ENCODE peak calls at places on chromosomes 5 and 9, in seven cellular contexts. One of them, this sample, is unnamed.

GRCh38 chr9:33229359-33230120 is 10.4 kb upstream of the SPINK4 start:
- DNase-seq in heart left ventricle: no peak
- DNase-seq in adrenal gland: no peak
- DNase-seq in sigmoid colon: no peak
- DNase-seq in right lobe of liver: no peak
- DNase-seq in fibroblast of mammary gland: no peak
- DNase-seq in brain microvascular endothelial cell: no peak
- DNase-seq in this sample: no peak

GRCh38 chr9:87324613-87325194 is 173.0 kb upstream of the DAPK1 start:
- DNase-seq in heart left ventricle: no peak
- DNase-seq in adrenal gland: no peak
- DNase-seq in sigmoid colon: no peak
- DNase-seq in right lobe of liver: no peak
- DNase-seq in fibroblast of mammary gland: peak
- DNase-seq in brain microvascular endothelial cell: peak
- DNase-seq in this sample: peak

GRCh38 chr9:98783518-98784226 is 12.7 kb downstream of the ANKS6 start:
- DNase-seq in heart left ventricle: no peak
- DNase-seq in adrenal gland: no peak
- DNase-seq in sigmoid colon: no peak
- DNase-seq in right lobe of liver: no peak
- DNase-seq in fibroblast of mammary gland: no peak
- DNase-seq in brain microvascular endothelial cell: no peak
- DNase-seq in this sample: no peak

GRCh38 chr5:134146651-134147544 is 29.9 kb downstream of the SKP1 start:
- DNase-seq in heart left ventricle: no peak
- DNase-seq in adrenal gland: no peak
- DNase-seq in sigmoid colon: no peak
- DNase-seq in right lobe of liver: no peak
- DNase-seq in fibroblast of mammary gland: peak
- DNase-seq in brain microvascular endothelial cell: no peak
- DNase-seq in this sample: no peak

GRCh38 chr5:134506054-134507039 is 19.1 kb upstream of the JADE2 start:
- DNase-seq in heart left ventricle: peak
- DNase-seq in adrenal gland: peak
- DNase-seq in sigmoid colon: peak
- DNase-seq in right lobe of liver: peak
- DNase-seq in fibroblast of mammary gland: no peak
- DNase-seq in brain microvascular endothelial cell: no peak
- DNase-seq in this sample: no peak

GRCh38 chr9:4175846-4176245 is 124.0 kb downstream of the GLIS3 start:
- DNase-seq in heart left ventricle: no peak
- DNase-seq in adrenal gland: no peak
- DNase-seq in sigmoid colon: no peak
- DNase-seq in right lobe of liver: no peak
- DNase-seq in fibroblast of mammary gland: peak
- DNase-seq in brain microvascular endothelial cell: no peak
- DNase-seq in this sample: no peak

GRCh38 chr9:124771867-124772621 is 933 bp upstream of the NR6A1 start:
- DNase-seq in heart left ventricle: peak
- DNase-seq in adrenal gland: peak
- DNase-seq in sigmoid colon: no peak
- DNase-seq in right lobe of liver: peak
- DNase-seq in fibroblast of mammary gland: peak
- DNase-seq in brain microvascular endothelial cell: peak
- DNase-seq in this sample: peak

GRCh38 chr5:42949348-42950090 is 90.6 kb downstream of the ANXA2R start:
- DNase-seq in heart left ventricle: peak
- DNase-seq in adrenal gland: peak
- DNase-seq in sigmoid colon: peak
- DNase-seq in right lobe of liver: no peak
- DNase-seq in fibroblast of mammary gland: peak
- DNase-seq in brain microvascular endothelial cell: peak
- DNase-seq in this sample: peak

GRCh38 chr5:142869883-142870282 is 99.7 kb downstream of the ARHGAP26 start:
- DNase-seq in heart left ventricle: no peak
- DNase-seq in adrenal gland: no peak
- DNase-seq in sigmoid colon: peak
- DNase-seq in right lobe of liver: no peak
- DNase-seq in fibroblast of mammary gland: no peak
- DNase-seq in brain microvascular endothelial cell: no peak
- DNase-seq in this sample: peak

GRCh38 chr5:138944527-138945322 is 69.6 kb upstream of the LRRTM2 start:
- DNase-seq in heart left ventricle: no peak
- DNase-seq in adrenal gland: no peak
- DNase-seq in sigmoid colon: no peak
- DNase-seq in right lobe of liver: peak
- DNase-seq in fibroblast of mammary gland: no peak
- DNase-seq in brain microvascular endothelial cell: no peak
- DNase-seq in this sample: no peak

GRCh38 chr9:69276775-69277174 is 48.2 kb upstream of the ENTREP1 start:
- DNase-seq in heart left ventricle: no peak
- DNase-seq in adrenal gland: no peak
- DNase-seq in sigmoid colon: no peak
- DNase-seq in right lobe of liver: no peak
- DNase-seq in fibroblast of mammary gland: peak
- DNase-seq in brain microvascular endothelial cell: peak
- DNase-seq in this sample: no peak

GRCh38 chr5:44388504-44389409 is 463 bp downstream of the FGF10 start:
- DNase-seq in heart left ventricle: no peak
- DNase-seq in adrenal gland: peak
- DNase-seq in sigmoid colon: peak
- DNase-seq in right lobe of liver: no peak
- DNase-seq in fibroblast of mammary gland: peak
- DNase-seq in brain microvascular endothelial cell: no peak
- DNase-seq in this sample: peak

GRCh38 chr9:112360047-112360804 is 19.7 kb upstream of the HSDL2 start:
- DNase-seq in heart left ventricle: no peak
- DNase-seq in adrenal gland: no peak
- DNase-seq in sigmoid colon: no peak
- DNase-seq in right lobe of liver: no peak
- DNase-seq in fibroblast of mammary gland: peak
- DNase-seq in brain microvascular endothelial cell: no peak
- DNase-seq in this sample: peak

GRCh38 chr5:95631265-95631957 is 11.5 kb downstream of the GPR150 start:
- DNase-seq in heart left ventricle: no peak
- DNase-seq in adrenal gland: no peak
- DNase-seq in sigmoid colon: no peak
- DNase-seq in right lobe of liver: no peak
- DNase-seq in fibroblast of mammary gland: peak
- DNase-seq in brain microvascular endothelial cell: peak
- DNase-seq in this sample: peak

GRCh38 chr9:137303031-137303892 is 1.2 kb upstream of the NRARP start:
- DNase-seq in heart left ventricle: peak
- DNase-seq in adrenal gland: peak
- DNase-seq in sigmoid colon: peak
- DNase-seq in right lobe of liver: no peak
- DNase-seq in fibroblast of mammary gland: no peak
- DNase-seq in brain microvascular endothelial cell: no peak
- DNase-seq in this sample: no peak

GRCh38 chr9:93673271-93673843 is 97.0 kb downstream of the PHF2 start:
- DNase-seq in heart left ventricle: peak
- DNase-seq in adrenal gland: peak
- DNase-seq in sigmoid colon: peak
- DNase-seq in right lobe of liver: peak
- DNase-seq in fibroblast of mammary gland: peak
- DNase-seq in brain microvascular endothelial cell: no peak
- DNase-seq in this sample: peak

GRCh38 chr5:1052641-1053390 is 44.2 kb downstream of the NKD2 start:
- DNase-seq in heart left ventricle: peak
- DNase-seq in adrenal gland: no peak
- DNase-seq in sigmoid colon: no peak
- DNase-seq in right lobe of liver: no peak
- DNase-seq in fibroblast of mammary gland: no peak
- DNase-seq in brain microvascular endothelial cell: no peak
- DNase-seq in this sample: peak

GRCh38 chr9:122168356-122168755 is 8.6 kb downstream of the MORN5 start:
- DNase-seq in heart left ventricle: no peak
- DNase-seq in adrenal gland: no peak
- DNase-seq in sigmoid colon: no peak
- DNase-seq in right lobe of liver: no peak
- DNase-seq in fibroblast of mammary gland: peak
- DNase-seq in brain microvascular endothelial cell: no peak
- DNase-seq in this sample: peak

GRCh38 chr9:117528225-117528624 is 113.4 kb upstream of the ASTN2 start:
- DNase-seq in heart left ventricle: no peak
- DNase-seq in adrenal gland: no peak
- DNase-seq in sigmoid colon: no peak
- DNase-seq in right lobe of liver: no peak
- DNase-seq in fibroblast of mammary gland: peak
- DNase-seq in brain microvascular endothelial cell: no peak
- DNase-seq in this sample: no peak

GRCh38 chr9:129283705-129284606 is 105.9 kb upstream of the IER5L start:
- DNase-seq in heart left ventricle: no peak
- DNase-seq in adrenal gland: no peak
- DNase-seq in sigmoid colon: peak
- DNase-seq in right lobe of liver: peak
- DNase-seq in fibroblast of mammary gland: no peak
- DNase-seq in brain microvascular endothelial cell: no peak
- DNase-seq in this sample: no peak

GRCh38 chr5:103258957-103259704 is 568 bp downstream of the MACIR start:
- DNase-seq in heart left ventricle: peak
- DNase-seq in adrenal gland: peak
- DNase-seq in sigmoid colon: peak
- DNase-seq in right lobe of liver: peak
- DNase-seq in fibroblast of mammary gland: peak
- DNase-seq in brain microvascular endothelial cell: peak
- DNase-seq in this sample: peak

GRCh38 chr5:103262422-103262871 is 3.9 kb downstream of the MACIR start:
- DNase-seq in heart left ventricle: no peak
- DNase-seq in adrenal gland: no peak
- DNase-seq in sigmoid colon: no peak
- DNase-seq in right lobe of liver: no peak
- DNase-seq in fibroblast of mammary gland: peak
- DNase-seq in brain microvascular endothelial cell: peak
- DNase-seq in this sample: peak

GRCh38 chr5:103259705-103260355 is 1.3 kb downstream of the MACIR start:
- DNase-seq in heart left ventricle: peak
- DNase-seq in adrenal gland: peak
- DNase-seq in sigmoid colon: peak
- DNase-seq in right lobe of liver: no peak
- DNase-seq in fibroblast of mammary gland: peak
- DNase-seq in brain microvascular endothelial cell: peak
- DNase-seq in this sample: peak

GRCh38 chr5:103263054-103263453 is 4.5 kb downstream of the MACIR start:
- DNase-seq in heart left ventricle: no peak
- DNase-seq in adrenal gland: no peak
- DNase-seq in sigmoid colon: no peak
- DNase-seq in right lobe of liver: no peak
- DNase-seq in fibroblast of mammary gland: no peak
- DNase-seq in brain microvascular endothelial cell: no peak
- DNase-seq in this sample: peak

GRCh38 chr5:103260951-103261350 is 2.4 kb downstream of the MACIR start:
- DNase-seq in heart left ventricle: no peak
- DNase-seq in adrenal gland: no peak
- DNase-seq in sigmoid colon: no peak
- DNase-seq in right lobe of liver: no peak
- DNase-seq in fibroblast of mammary gland: no peak
- DNase-seq in brain microvascular endothelial cell: no peak
- DNase-seq in this sample: no peak
- H3K4me3 ChIP-seq in heart left ventricle: no peak
- H3K4me3 ChIP-seq in adrenal gland: no peak
- H3K4me3 ChIP-seq in sigmoid colon: no peak
- H3K4me3 ChIP-seq in right lobe of liver: no peak
- H3K4me3 ChIP-seq in fibroblast of mammary gland: no peak
- H3K4me3 ChIP-seq in brain microvascular endothelial cell: no peak
- H3K4me3 ChIP-seq in this sample: peak

GRCh38 chr5:175467983-175468698 is 10.2 kb upstream of the SFXN1 start:
- DNase-seq in heart left ventricle: no peak
- DNase-seq in adrenal gland: no peak
- DNase-seq in sigmoid colon: no peak
- DNase-seq in right lobe of liver: peak
- DNase-seq in fibroblast of mammary gland: no peak
- DNase-seq in brain microvascular endothelial cell: no peak
- DNase-seq in this sample: no peak

GRCh38 chr5:175465282-175465681 is 13.1 kb upstream of the SFXN1 start:
- DNase-seq in heart left ventricle: no peak
- DNase-seq in adrenal gland: no peak
- DNase-seq in sigmoid colon: no peak
- DNase-seq in right lobe of liver: no peak
- DNase-seq in fibroblast of mammary gland: no peak
- DNase-seq in brain microvascular endothelial cell: no peak
- DNase-seq in this sample: no peak

GRCh38 chr5:175466700-175467318 is 11.6 kb upstream of the SFXN1 start:
- DNase-seq in heart left ventricle: no peak
- DNase-seq in adrenal gland: no peak
- DNase-seq in sigmoid colon: peak
- DNase-seq in right lobe of liver: peak
- DNase-seq in fibroblast of mammary gland: peak
- DNase-seq in brain microvascular endothelial cell: no peak
- DNase-seq in this sample: peak

GRCh38 chr5:175461370-175461769 is 17.0 kb upstream of the SFXN1 start:
- DNase-seq in heart left ventricle: no peak
- DNase-seq in adrenal gland: no peak
- DNase-seq in sigmoid colon: no peak
- DNase-seq in right lobe of liver: no peak
- DNase-seq in fibroblast of mammary gland: no peak
- DNase-seq in brain microvascular endothelial cell: no peak
- DNase-seq in this sample: no peak

GRCh38 chr5:175464414-175465233 is 13.7 kb upstream of the SFXN1 start:
- DNase-seq in heart left ventricle: no peak
- DNase-seq in adrenal gland: peak
- DNase-seq in sigmoid colon: no peak
- DNase-seq in right lobe of liver: peak
- DNase-seq in fibroblast of mammary gland: peak
- DNase-seq in brain microvascular endothelial cell: peak
- DNase-seq in this sample: no peak
- TF ChIP-seq CTCF in heart left ventricle: peak
- TF ChIP-seq CTCF in adrenal gland: peak
- TF ChIP-seq CTCF in sigmoid colon: no peak
- TF ChIP-seq CTCF in right lobe of liver: peak
- TF ChIP-seq CTCF in fibroblast of mammary gland: peak
- TF ChIP-seq CTCF in brain microvascular endothelial cell: peak
- TF ChIP-seq CTCF in this sample: peak

DNA sequence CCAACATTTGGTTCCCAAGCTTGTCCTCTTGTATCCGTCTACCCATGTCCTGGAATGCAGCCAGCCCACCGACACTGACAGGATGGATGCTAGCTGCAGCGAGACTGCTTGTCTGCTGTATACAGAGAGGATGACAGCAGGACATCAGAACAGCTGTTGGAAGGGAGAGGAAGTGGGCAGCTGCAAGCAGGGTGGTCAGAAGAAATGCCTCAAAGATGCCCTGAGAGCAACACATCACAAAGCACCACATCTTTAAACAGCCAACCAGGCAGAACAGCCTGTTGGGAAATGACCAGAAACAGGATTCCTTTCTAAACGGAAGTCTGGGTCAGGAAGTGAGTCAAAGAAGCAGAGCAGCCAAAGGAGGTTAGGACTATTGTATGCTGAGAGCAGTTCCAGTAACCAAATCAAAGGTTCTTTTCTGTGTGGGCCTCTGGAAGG is 219.1 kb downstream of the NDUFS4 start:
- DNase-seq in heart left ventricle: no peak
- DNase-seq in adrenal gland: peak
- DNase-seq in sigmoid colon: no peak
- DNase-seq in right lobe of liver: no peak
- DNase-seq in fibroblast of mammary gland: peak
- DNase-seq in brain microvascular endothelial cell: peak
- DNase-seq in this sample: peak
- H3K4me3 ChIP-seq in heart left ventricle: no peak
- H3K4me3 ChIP-seq in adrenal gland: no peak
- H3K4me3 ChIP-seq in sigmoid colon: no peak
- H3K4me3 ChIP-seq in right lobe of liver: no peak
- H3K4me3 ChIP-seq in fibroblast of mammary gland: no peak
- H3K4me3 ChIP-seq in brain microvascular endothelial cell: no peak
- H3K4me3 ChIP-seq in this sample: no peak

GRCh38 chr5:41871866-41872265 is 1.6 kb upstream of the OXCT1 start:
- DNase-seq in heart left ventricle: no peak
- DNase-seq in adrenal gland: peak
- DNase-seq in sigmoid colon: no peak
- DNase-seq in right lobe of liver: peak
- DNase-seq in fibroblast of mammary gland: peak
- DNase-seq in brain microvascular endothelial cell: no peak
- DNase-seq in this sample: peak
- TF ChIP-seq CTCF in heart left ventricle: no peak
- TF ChIP-seq CTCF in adrenal gland: no peak
- TF ChIP-seq CTCF in sigmoid colon: no peak
- TF ChIP-seq CTCF in right lobe of liver: no peak
- TF ChIP-seq CTCF in fibroblast of mammary gland: no peak
- TF ChIP-seq CTCF in brain microvascular endothelial cell: no peak
- TF ChIP-seq CTCF in this sample: no peak

This sample was measured in AG10803.